ENCODE peak calls at places on chromosomes 16 and 17, in four cellular contexts. B is IMR-90, V is activated gamma-delta T cell, U is A549. K is an unnamed sample.

GRCh38 chr17:43949777-43950176 is 4.0 kb downstream of the PYY start:
- DNase-seq in B (no peak), U (no peak), V (no peak), K (peak; percentile 10)

GRCh38 chr17:46814446-46814845 is 4.0 kb downstream of the WNT3 start:
- DNase-seq in B (no peak), V (no peak), U (no peak), K (no peak)

GRCh38 chr16:12329246-12329995 is 352.9 kb downstream of the SNX29 start:
- DNase-seq in U (no peak), V (no peak), B (no peak), K (no peak)

GRCh38 chr16:88468289-88469129 is 15.4 kb downstream of the ZFPM1 start:
- DNase-seq in U (peak; percentile 76), V (no peak), B (peak; percentile 19), K (peak; percentile 46)

GRCh38 chr16:81627729-81628128 is 151.4 kb upstream of the PLCG2 start:
- DNase-seq in U (no peak), V (no peak), B (no peak), K (no peak)

GRCh38 chr17:77734371-77735050 is 224.0 kb upstream of the TNRC6C start:
- DNase-seq in B (peak; percentile 16), V (no peak), U (peak; percentile 44), K (peak; percentile 67)

GRCh38 chr17:19023209-19023999 is 18.8 kb upstream of the FAM83G start:
- DNase-seq in V (no peak), B (no peak), U (no peak), K (no peak)

GRCh38 chr17:51860934-51861561 is 297.5 kb downstream of the CA10 start:
- DNase-seq in B (no peak), U (peak; percentile 7), V (no peak), K (no peak)

GRCh38 chr16:84119368-84119767 is 2.6 kb upstream of the MBTPS1 start:
- DNase-seq in V (no peak), B (no peak), U (no peak), K (no peak)

GRCh38 chr17:55587608-55588139 is 76.4 kb upstream of the SMIM36 start:
- DNase-seq in B (peak; percentile 65), U (no peak), V (no peak), K (peak; percentile 74)

GRCh38 chr16:79845734-79846135 is 245.2 kb upstream of the MAF start:
- DNase-seq in V (no peak), U (no peak), B (no peak), K (no peak)

GRCh38 chr16:21167360-21167759 is 8.9 kb downstream of the LDAF1 start:
- DNase-seq in U (peak; percentile 39), V (no peak), B (peak; percentile 98), K (peak; percentile 60)

GRCh38 chr16:56927471-56927870 is 4.5 kb upstream of the HERPUD1 start:
- DNase-seq in B (no peak), U (no peak), V (no peak), K (no peak)

GRCh38 chr16:87233928-87234327 is 83.3 kb downstream of the C16orf95 start:
- DNase-seq in B (peak; percentile 53), U (no peak), V (no peak), K (peak; percentile 46)

GRCh38 chr16:85123891-85124635 is 11.8 kb upstream of the CIBAR2 start:
- DNase-seq in B (peak; percentile 87), V (no peak), U (no peak), K (peak; percentile 89)

GRCh38 chr16:83579431-83579830 is 228.3 kb upstream of the HSBP1 start:
- DNase-seq in U (no peak), B (no peak), V (no peak), K (no peak)

GRCh38 chr16:84178892-84179611 is 7.8 kb downstream of the TAF1C start:
- DNase-seq in U (no peak), B (no peak), V (no peak), K (no peak)

GRCh38 chr17:27239046-27239445 is 54.9 kb upstream of the WSB1 start:
- DNase-seq in B (no peak), U (no peak), V (no peak), K (no peak)

GRCh38 chr17:70184770-70185169 is 15.4 kb downstream of the KCNJ2 start:
- DNase-seq in U (peak; percentile 24), B (peak; percentile 80), V (no peak), K (peak; percentile 19)

GRCh38 chr17:56891751-56892150 is 22.1 kb downstream of the TRIM25 start:
- DNase-seq in U (no peak), B (no peak), V (peak; percentile 22), K (no peak)

GRCh38 chr16:4566144-4566543 is 10.0 kb downstream of the C16orf96 start:
- DNase-seq in B (no peak), V (no peak), U (no peak), K (no peak)

GRCh38 chr16:65469116-65469515 is 347.3 kb upstream of the CDH11 start:
- DNase-seq in U (no peak), V (no peak), B (no peak), K (no peak)

GRCh38 chr17:29140631-29141483 is 39.3 kb downstream of the MYO18A start:
- DNase-seq in U (no peak), B (peak; percentile 32), V (peak; percentile 25), K (peak; percentile 53)

GRCh38 chr16:1413684-1414531 is 596 bp downstream of the UNKL start:
- DNase-seq in V (peak; percentile 41), U (peak; percentile 61), B (peak; percentile 27), K (peak; percentile 39)

GRCh38 chr16:85563515-85564276 is 49.4 kb upstream of the GSE1 start:
- DNase-seq in V (no peak), B (peak; percentile 37), U (no peak), K (no peak)

GRCh38 chr16:11743308-11744074 is 834 bp upstream of the TXNDC11 start:
- DNase-seq in U (peak; percentile 38), V (no peak), B (peak; percentile 49), K (peak; percentile 40)

GRCh38 chr16:8741636-8742427 is 55.6 kb downstream of the TMEM186 start:
- DNase-seq in V (no peak), U (no peak), B (no peak), K (no peak)

GRCh38 chr16:87129771-87130170 is 187.4 kb downstream of the C16orf95 start:
- DNase-seq in U (no peak), V (no peak), B (peak; percentile 37), K (peak; percentile 59)

GRCh38 chr17:50472286-50472685 is 3.6 kb upstream of the CHAD start:
- DNase-seq in B (no peak), U (no peak), V (no peak), K (no peak)

GRCh38 chr17:58515286-58515685 is 848 bp upstream of the MTMR4 start:
- DNase-seq in V (no peak), B (no peak), U (no peak), K (no peak)

GRCh38 chr17:29945281-29945680 is 3.8 kb downstream of the EFCAB5 start:
- DNase-seq in V (no peak), U (no peak), B (no peak), K (no peak)

GRCh38 chr16:28609631-28610594 is at the start of gene SULT1A1:
- DNase-seq in V (no peak), U (no peak), B (no peak), K (peak; percentile 35)

GRCh38 chr16:29680180-29680598 is 1.2 kb downstream of the QPRT start:
- DNase-seq in V (no peak), B (no peak), U (no peak), K (no peak)

GRCh38 chr16:85187002-85187401 is 74.7 kb upstream of the CIBAR2 start:
- DNase-seq in U (no peak), V (no peak), B (peak; percentile 89), K (peak; percentile 44)

GRCh38 chr16:4481965-4482364 is 5.8 kb downstream of the HMOX2 start:
- DNase-seq in B (no peak), V (no peak), U (no peak), K (no peak)

GRCh38 chr17:55577687-55578086 is 66.4 kb upstream of the SMIM36 start:
- DNase-seq in B (peak; percentile 19), U (no peak), V (no peak), K (no peak)